ENCODE peak calls at places on chromosomes 4 and X, in eight cellular contexts. H, T, P, F, A, Q, G and W are unnamed samples.

GRCh38 chrX:130539721-130540321 is 138.0 kb downstream of the RBMX2 start:
- DNase-seq in H (peak; percentile 26), T (peak; percentile 63), P (peak; percentile 4), F (no peak), A (no peak), Q (peak; percentile 10), G (no peak), W (no peak)

GRCh38 chrX:125205918-125206665 is 113.6 kb upstream of the TEX13C start:
- DNase-seq in H (no peak), T (no peak), P (no peak), F (no peak), A (no peak), Q (no peak), G (peak; percentile 59), W (no peak)

GRCh38 chr4:114109776-114110175 is 130.3 kb upstream of the ARSJ start:
- DNase-seq in H (no peak), T (no peak), P (no peak), F (no peak), A (no peak), Q (no peak), G (no peak), W (no peak)

GRCh38 chr4:90570615-90571014 is 443.4 kb downstream of the CCSER1 start:
- DNase-seq in H (no peak), T (no peak), P (no peak), F (no peak), A (no peak), Q (no peak), G (no peak), W (no peak)

GRCh38 chr4:170700064-170700463 is 610.3 kb upstream of the AADAT start:
- DNase-seq in H (no peak), T (no peak), P (no peak), F (no peak), A (no peak), Q (no peak), G (no peak), W (no peak)

GRCh38 chr4:110195561-110196205 is 2.7 kb downstream of the ELOVL6 start:
- DNase-seq in H (no peak), T (no peak), P (no peak), F (no peak), A (no peak), Q (peak; percentile 11), G (no peak), W (no peak)

GRCh38 chr4:146041139-146042004 is 102.7 kb upstream of the ZNF827 start:
- DNase-seq in H (no peak), T (no peak), P (no peak), F (no peak), A (no peak), Q (peak; percentile 42), G (no peak), W (no peak)

GRCh38 chr4:94463771-94464170 is 12.0 kb downstream of the PDLIM5 start:
- DNase-seq in H (no peak), T (peak; percentile 28), P (no peak), F (no peak), A (no peak), Q (no peak), G (no peak), W (no peak)

GRCh38 chrX:150326843-150327242 is 36.3 kb upstream of the MAMLD1 start:
- DNase-seq in H (no peak), T (no peak), P (no peak), F (no peak), A (no peak), Q (no peak), G (no peak), W (no peak)

GRCh38 chrX:10108288-10108687 is 48.5 kb upstream of the CLCN4 start:
- DNase-seq in H (no peak), T (no peak), P (no peak), F (no peak), A (no peak), Q (no peak), G (no peak), W (no peak)

GRCh38 chr4:16205298-16206164 is 20.7 kb downstream of the TAPT1 start:
- DNase-seq in H (no peak), T (peak; percentile 53), P (no peak), F (no peak), A (no peak), Q (peak; percentile 53), G (no peak), W (no peak)

GRCh38 chrX:53260836-53261235 is 20.5 kb downstream of the IQSEC2 start:
- DNase-seq in H (no peak), T (no peak), P (no peak), F (no peak), A (no peak), Q (no peak), G (no peak), W (no peak)

GRCh38 chrX:36436286-36436860 is 516.8 kb downstream of the CFAP47 start:
- DNase-seq in H (no peak), T (peak; percentile 38), P (no peak), F (no peak), A (no peak), Q (no peak), G (no peak), W (no peak)

GRCh38 chr4:185548587-185548986 is 13.3 kb upstream of the PDLIM3 start:
- DNase-seq in H (no peak), T (no peak), P (no peak), F (no peak), A (no peak), Q (no peak), G (no peak), W (no peak)

GRCh38 chr4:173524218-173525117 is 5.6 kb downstream of the HAND2 start:
- DNase-seq in H (no peak), T (no peak), P (no peak), F (no peak), A (no peak), Q (no peak), G (no peak), W (no peak)

GRCh38 chrX:24495700-24496099 is 30.6 kb downstream of the PDK3 start:
- DNase-seq in H (no peak), T (no peak), P (no peak), F (no peak), A (no peak), Q (no peak), G (no peak), W (no peak)

GRCh38 chr4:150152764-150153163 is 74.5 kb downstream of the DCLK2 start:
- DNase-seq in H (no peak), T (peak; percentile 48), P (no peak), F (no peak), A (no peak), Q (no peak), G (no peak), W (no peak)

GRCh38 chrX:129655547-129656248 is 942 bp upstream of the APLN start:
- DNase-seq in H (no peak), T (peak; percentile 33), P (no peak), F (no peak), A (no peak), Q (no peak), G (no peak), W (no peak)